ENCODE peak calls at places on chromosomes 1 and 21, in four cellular contexts. D is right cardiac atrium, G is gastrocnemius medialis, B is cardiac fibroblast. O is an unnamed sample.

GRCh38 chr1:154306151-154306550 is 14.7 kb upstream of the AQP10 start:
- DNase-seq in B (peak; percentile 34), G (no peak), D (no peak), O (no peak)

GRCh38 chr1:224641030-224641429 is 24.9 kb downstream of the CNIH3 start:
- DNase-seq in D (no peak), B (no peak), G (no peak), O (no peak)

GRCh38 chr1:23019851-23020625 is 770 bp downstream of the KDM1A start:
- DNase-seq in D (peak; percentile 72), G (no peak), B (peak; percentile 49), O (peak; percentile 28)

GRCh38 chr1:174060090-174060489 is 37.9 kb upstream of the RC3H1 start:
- DNase-seq in D (no peak), B (no peak), G (no peak), O (no peak)

GRCh38 chr1:180606109-180606508 is 25.7 kb upstream of the XPR1 start:
- DNase-seq in B (no peak), G (no peak), D (no peak), O (no peak)

GRCh38 chr1:4079815-4080214 is 179.7 kb upstream of the C1orf174 start:
- DNase-seq in G (no peak), D (no peak), B (no peak), O (no peak)

GRCh38 chr1:201019321-201019977 is 4.1 kb downstream of the KIF21B start:
- DNase-seq in B (peak; percentile 61), D (peak; percentile 76), G (peak; percentile 41), O (peak; percentile 64)

GRCh38 chr1:228668553-228669400 is 66.5 kb upstream of the RHOU start:
- DNase-seq in D (peak; percentile 85), G (no peak), B (peak; percentile 78), O (no peak)

GRCh38 chr1:119737040-119737682 is 25.4 kb downstream of the PHGDH start:
- DNase-seq in B (peak; percentile 67), G (no peak), D (peak; percentile 86), O (no peak)

GRCh38 chr21:25518491-25518911 is 88.8 kb downstream of the MRPL39 start:
- DNase-seq in G (no peak), B (no peak), D (no peak), O (no peak)

GRCh38 chr1:200437556-200438203 is 27.8 kb upstream of the ZNF281 start:
- DNase-seq in D (no peak), G (no peak), B (no peak), O (no peak)

GRCh38 chr1:8908388-8909151 is 30.1 kb upstream of the ENO1 start:
- DNase-seq in D (no peak), B (peak; percentile 26), G (no peak), O (no peak)

GRCh38 chr1:108831225-108831624 is 25.7 kb downstream of the AKNAD1 start:
- DNase-seq in D (no peak), G (no peak), B (peak; percentile 82), O (peak; percentile 65)

GRCh38 chr1:114319480-114319879 is 165.8 kb upstream of the SYT6 start:
- DNase-seq in B (peak; percentile 3), D (no peak), G (no peak), O (peak; percentile 41)

GRCh38 chr1:31521761-31522555 is 54.4 kb upstream of the TINAGL1 start:
- DNase-seq in D (no peak), G (no peak), B (no peak), O (no peak)

DNA sequence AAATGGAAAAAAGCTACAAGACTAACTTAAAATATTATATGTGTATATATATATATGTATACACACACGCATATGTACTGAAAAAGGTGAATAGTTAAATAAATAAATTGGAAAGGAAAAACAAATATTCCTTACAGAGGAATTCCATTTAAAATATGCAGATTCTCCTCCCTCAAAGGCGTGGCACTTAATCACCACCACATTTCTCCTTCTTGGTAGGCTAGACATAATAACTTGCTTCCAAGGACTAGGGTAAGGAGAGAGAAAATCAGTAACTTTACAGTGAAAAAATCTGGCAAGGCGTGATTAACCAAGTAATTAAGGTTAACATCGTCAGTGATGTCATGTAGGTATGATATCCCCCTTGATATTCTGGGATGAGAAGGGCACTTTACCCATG is 84.0 kb upstream of the USP25 start:
- DNase-seq in G (no peak), B (no peak), D (no peak), O (no peak)
- H3K4me3 ChIP-seq in G (no peak overlapping the region), B (no peak overlapping the region), D (no peak overlapping the region), O (no peak overlapping the region)

DNA sequence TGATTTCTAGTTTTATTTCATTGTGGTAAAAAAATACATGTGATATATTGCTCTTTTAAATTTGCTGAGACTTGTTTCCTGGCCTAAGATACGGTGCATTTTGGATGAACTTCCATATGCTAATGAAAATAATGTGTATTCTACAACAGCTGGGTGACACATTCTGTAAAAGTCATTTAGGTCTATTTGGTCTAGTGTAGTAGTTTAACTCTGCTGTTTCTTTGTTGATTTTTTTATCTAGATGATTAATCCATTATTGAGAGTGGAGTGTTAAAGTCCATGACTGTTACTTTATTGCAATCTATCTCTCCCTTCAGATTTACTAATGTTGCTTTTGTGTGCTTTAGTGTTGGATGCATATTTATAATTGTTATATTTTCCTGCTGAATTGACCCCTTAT is 161.4 kb downstream of the VAV3 start:
- DNase-seq in G (no peak), B (no peak), D (no peak), O (no peak)
- H3K4me3 ChIP-seq in G (no peak overlapping the region), B (no peak overlapping the region), D (no peak overlapping the region), O (no peak overlapping the region)

GRCh38 chr1:156657971-156658319 is 16.0 kb downstream of the BCAN start:
- DNase-seq in B (no peak), G (no peak), D (no peak), O (no peak)
- H3K4me3 ChIP-seq in B (no peak overlapping the region), G (no peak overlapping the region), D (no peak overlapping the region), O (no peak overlapping the region)

GRCh38 chr1:20787775-20788488 is 825 bp upstream of the HP1BP3 start:
- DNase-seq in G (peak; percentile 27), B (peak; percentile 70), D (no peak), O (peak; percentile 47)

GRCh38 chr1:20786310-20787099 is 602 bp downstream of the HP1BP3 start:
- DNase-seq in B (peak; percentile 97), D (peak; percentile 98), G (peak; percentile 93), O (peak; percentile 86)

GRCh38 chr1:20788489-20788795 is 1.3 kb upstream of the HP1BP3 start:
- DNase-seq in B (no peak), G (no peak), D (no peak), O (no peak)

GRCh38 chr1:20787100-20787774 is at the start of gene HP1BP3:
- DNase-seq in D (peak; percentile 94), B (peak; percentile 77), G (peak; percentile 74), O (peak; percentile 38)

DNA sequence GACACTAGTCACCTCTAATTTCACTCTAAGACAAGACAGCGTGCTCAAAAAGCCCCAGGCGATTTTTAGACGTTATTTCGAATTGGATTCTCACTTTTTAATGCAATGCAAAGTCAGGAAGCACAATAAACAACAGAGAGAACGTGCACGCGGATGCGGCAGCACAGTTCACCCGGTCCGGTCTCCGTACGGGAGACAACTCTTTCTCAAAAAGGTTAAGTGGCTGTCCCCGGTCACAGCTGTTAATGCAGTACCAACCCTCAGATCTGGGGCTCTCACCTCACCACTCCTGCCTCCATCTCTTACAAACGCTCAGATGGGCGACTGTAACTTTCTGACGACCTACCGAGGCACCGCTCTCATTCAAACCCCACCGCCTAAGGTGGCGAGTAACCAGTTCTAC is 1.2 kb downstream of the HP1BP3 start:
- DNase-seq in G (no peak), B (peak; percentile 6), D (no peak), O (no peak)
- H3K4me3 ChIP-seq in G (peak overlapping the region; percentile 76), B (peak overlapping the region; percentile 98), D (peak overlapping the region; percentile 98), O (peak overlapping the region; percentile 93)

O was measured in brain microvascular endothelial cell.